ENCODE peak calls at places on chromosomes 6 and 20, in seven cellular contexts. O, G, P, U, X, K and Q are unnamed samples.

GRCh38 chr6:36917541-36918193 is 31.9 kb downstream of the C6orf89 start:
- DNase-seq in G (no peak), U (no peak), P (no peak), K (no peak), O (no peak), X (no peak), Q (no peak)

GRCh38 chr20:49906101-49906604 is 9.2 kb downstream of the SPATA2 start:
- DNase-seq in X (no peak), K (no peak), P (no peak), G (no peak), U (no peak), O (no peak), Q (no peak)

GRCh38 chr6:21402368-21402767 is 191.2 kb upstream of the SOX4 start:
- DNase-seq in P (peak; percentile 6), K (no peak), X (no peak), O (no peak), U (no peak), G (no peak), Q (peak; percentile 64)

GRCh38 chr20:38210741-38211140 is 45.7 kb upstream of the TGM2 start:
- DNase-seq in X (no peak), G (no peak), K (no peak), O (no peak), P (no peak), U (no peak), Q (no peak)

GRCh38 chr6:100460650-100461204 is 4.0 kb downstream of the SIM1 start:
- DNase-seq in O (no peak), G (no peak), K (peak; percentile 67), P (no peak), U (peak; percentile 64), X (peak; percentile 60), Q (no peak)

GRCh38 chr20:60255426-60255825 is 297.2 kb downstream of the CDH26 start:
- DNase-seq in O (no peak), X (no peak), G (no peak), U (no peak), P (no peak), K (no peak), Q (no peak)

GRCh38 chr6:161198176-161198575 is 75.7 kb downstream of the AGPAT4 start:
- DNase-seq in X (no peak), O (no peak), P (no peak), K (no peak), G (no peak), U (no peak), Q (peak; percentile 72)

GRCh38 chr20:31719644-31720485 is 2.8 kb downstream of the BCL2L1 start:
- DNase-seq in P (no peak), G (no peak), X (no peak), O (no peak), K (peak; percentile 98), U (no peak), Q (no peak)

GRCh38 chr6:40845588-40845987 is 193.4 kb downstream of the UNC5CL start:
- DNase-seq in U (peak; percentile 67), O (no peak), K (peak; percentile 38), P (peak; percentile 15), G (no peak), X (peak; percentile 50), Q (peak; percentile 76)